ENCODE peak calls at places on chromosome 18, in six cellular contexts. U is neural progenitor cell; N is left ventricle myocardium superior; V is stimulated activated CD8-positive, alpha-beta memory T cell treated with anti-CD3 and anti-CD28 coated beads, Interleukin-15, amount 100 ng/mL, for 24 hours; Z is uterus; J is HAP-1. Q is an unnamed sample.

GRCh38 chr18:49898421-49898820 is 85.1 kb upstream of the ACAA2 start:
- DNase-seq in U (peak), N (peak), V (peak), Z (peak), J (peak), Q (peak)

GRCh38 chr18:13245481-13246000 is 27.0 kb downstream of the LDLRAD4 start:
- DNase-seq in U (no peak), N (no peak), V (no peak), Z (peak), J (no peak), Q (no peak)

GRCh38 chr18:13366977-13367892 is 148.7 kb downstream of the LDLRAD4 start:
- DNase-seq in U (no peak), N (no peak), V (no peak), Z (no peak), J (no peak), Q (no peak)

GRCh38 chr18:77112161-77112801 is 20.3 kb downstream of the MBP start:
- DNase-seq in U (no peak), N (no peak), V (no peak), Z (no peak), J (no peak), Q (no peak)

GRCh38 chr18:75391275-75392115 is 36.0 kb downstream of the SMIM21 start:
- DNase-seq in U (no peak), N (no peak), V (no peak), Z (no peak), J (no peak), Q (no peak)

GRCh38 chr18:35041752-35042379 is 653 bp downstream of the MAPRE2 start:
- DNase-seq in U (peak), N (no peak), V (no peak), Z (no peak), J (peak), Q (peak)

GRCh38 chr18:5066380-5066977 is 130.6 kb downstream of the AKAIN1 start:
- DNase-seq in U (peak), N (no peak), V (no peak), Z (no peak), J (peak), Q (no peak)

GRCh38 chr18:61335737-61336555 is 2.7 kb downstream of the CDH20 start:
- DNase-seq in U (no peak), N (no peak), V (no peak), Z (no peak), J (no peak), Q (no peak)

GRCh38 chr18:49669403-49669802 is 107.5 kb downstream of the LIPG start:
- DNase-seq in U (no peak), N (no peak), V (no peak), Z (no peak), J (no peak), Q (peak)

GRCh38 chr18:9082763-9083510 is 19.6 kb upstream of the NDUFV2 start:
- DNase-seq in U (no peak), N (no peak), V (no peak), Z (no peak), J (no peak), Q (no peak)

GRCh38 chr18:54939375-54939917 is 19.8 kb downstream of the CCDC68 start:
- DNase-seq in U (no peak), N (no peak), V (no peak), Z (no peak), J (no peak), Q (no peak)

GRCh38 chr18:63237486-63237885 is 82.1 kb downstream of the BCL2 start:
- DNase-seq in U (no peak), N (no peak), V (no peak), Z (no peak), J (no peak), Q (no peak)

GRCh38 chr18:22964722-22965121 is 31.6 kb downstream of the RBBP8 start:
- DNase-seq in U (no peak), N (no peak), V (no peak), Z (no peak), J (no peak), Q (no peak)

GRCh38 chr18:23114911-23115310 is 20.4 kb upstream of the CABLES1 start:
- DNase-seq in U (no peak), N (no peak), V (no peak), Z (no peak), J (no peak), Q (no peak)

GRCh38 chr18:72726201-72726600 is 141.6 kb downstream of the NETO1 start:
- DNase-seq in U (no peak), N (no peak), V (no peak), Z (no peak), J (no peak), Q (peak)

GRCh38 chr18:57980573-57981348 is 63.3 kb upstream of the NEDD4L start:
- DNase-seq in U (no peak), N (no peak), V (no peak), Z (no peak), J (no peak), Q (peak)

GRCh38 chr18:48939368-48940097 is 11.2 kb downstream of the SMAD7 start:
- DNase-seq in U (peak), N (peak), V (no peak), Z (no peak), J (peak), Q (no peak)

GRCh38 chr18:62131305-62131909 is 55.4 kb downstream of the PIGN start:
- DNase-seq in U (peak), N (peak), V (no peak), Z (peak), J (peak), Q (peak)

GRCh38 chr18:58842978-58843661 is 21.6 kb upstream of the ZNF532 start:
- DNase-seq in U (peak), N (peak), V (no peak), Z (no peak), J (peak), Q (no peak)